ENCODE peak calls at places on chromosomes 2 and 18, in eight cellular contexts. One of them, this sample, is unnamed.

GRCh38 chr2:238030422-238031155 is 30.2 kb upstream of the SCLY start:
- DNase-seq in activated naive CD8-positive, alpha-beta T cell treated with anti-CD3 and anti-CD28 coated beads, Interleukin-2, amount 10 ng/mL, durations not matched to agents 7 days and 5 days: no peak
- DNase-seq in GM10248: no peak
- DNase-seq in activated CD8-positive, alpha-beta memory T cell treated with anti-CD3 and anti-CD28 coated beads for 24 hours: no peak
- DNase-seq in stimulated activated CD4-positive, alpha-beta T cell treated with anti-CD3 and anti-CD28 coated beads, Interleukin-1b, Interleukin-23, amount 100 ng/mL, for 24 hours: no peak
- DNase-seq in foreskin fibroblast: no peak
- DNase-seq in left lobe of liver: peak; percentile 24
- DNase-seq in adrenal gland: no peak
- DNase-seq in this sample: no peak

GRCh38 chr2:238910751-238911351 is 63.0 kb downstream of the TWIST2 start:
- DNase-seq in activated naive CD8-positive, alpha-beta T cell treated with anti-CD3 and anti-CD28 coated beads, Interleukin-2, amount 10 ng/mL, durations not matched to agents 7 days and 5 days: peak; percentile 4
- DNase-seq in GM10248: no peak
- DNase-seq in activated CD8-positive, alpha-beta memory T cell treated with anti-CD3 and anti-CD28 coated beads for 24 hours: no peak
- DNase-seq in stimulated activated CD4-positive, alpha-beta T cell treated with anti-CD3 and anti-CD28 coated beads, Interleukin-1b, Interleukin-23, amount 100 ng/mL, for 24 hours: no peak
- DNase-seq in foreskin fibroblast: no peak
- DNase-seq in left lobe of liver: no peak
- DNase-seq in adrenal gland: no peak
- DNase-seq in this sample: no peak

GRCh38 chr2:159614534-159615186 is 1.7 kb downstream of the BAZ2B start:
- DNase-seq in activated naive CD8-positive, alpha-beta T cell treated with anti-CD3 and anti-CD28 coated beads, Interleukin-2, amount 10 ng/mL, durations not matched to agents 7 days and 5 days: no peak
- DNase-seq in GM10248: no peak
- DNase-seq in activated CD8-positive, alpha-beta memory T cell treated with anti-CD3 and anti-CD28 coated beads for 24 hours: no peak
- DNase-seq in stimulated activated CD4-positive, alpha-beta T cell treated with anti-CD3 and anti-CD28 coated beads, Interleukin-1b, Interleukin-23, amount 100 ng/mL, for 24 hours: no peak
- DNase-seq in foreskin fibroblast: no peak
- DNase-seq in left lobe of liver: no peak
- DNase-seq in adrenal gland: no peak
- DNase-seq in this sample: no peak

GRCh38 chr2:178530625-178531142 is 50.4 kb downstream of the PLEKHA3 start:
- DNase-seq in activated naive CD8-positive, alpha-beta T cell treated with anti-CD3 and anti-CD28 coated beads, Interleukin-2, amount 10 ng/mL, durations not matched to agents 7 days and 5 days: no peak
- DNase-seq in GM10248: peak; percentile 76
- DNase-seq in activated CD8-positive, alpha-beta memory T cell treated with anti-CD3 and anti-CD28 coated beads for 24 hours: no peak
- DNase-seq in stimulated activated CD4-positive, alpha-beta T cell treated with anti-CD3 and anti-CD28 coated beads, Interleukin-1b, Interleukin-23, amount 100 ng/mL, for 24 hours: no peak
- DNase-seq in foreskin fibroblast: no peak
- DNase-seq in left lobe of liver: no peak
- DNase-seq in adrenal gland: no peak
- DNase-seq in this sample: peak; percentile 18

GRCh38 chr2:150610670-150611279 is 123.3 kb upstream of the RND3 start:
- DNase-seq in activated naive CD8-positive, alpha-beta T cell treated with anti-CD3 and anti-CD28 coated beads, Interleukin-2, amount 10 ng/mL, durations not matched to agents 7 days and 5 days: no peak
- DNase-seq in GM10248: peak; percentile 11
- DNase-seq in activated CD8-positive, alpha-beta memory T cell treated with anti-CD3 and anti-CD28 coated beads for 24 hours: no peak
- DNase-seq in stimulated activated CD4-positive, alpha-beta T cell treated with anti-CD3 and anti-CD28 coated beads, Interleukin-1b, Interleukin-23, amount 100 ng/mL, for 24 hours: no peak
- DNase-seq in foreskin fibroblast: no peak
- DNase-seq in left lobe of liver: no peak
- DNase-seq in adrenal gland: peak; percentile 36
- DNase-seq in this sample: no peak

GRCh38 chr18:32289480-32290075 is 99.7 kb downstream of the MEP1B start:
- DNase-seq in activated naive CD8-positive, alpha-beta T cell treated with anti-CD3 and anti-CD28 coated beads, Interleukin-2, amount 10 ng/mL, durations not matched to agents 7 days and 5 days: no peak
- DNase-seq in GM10248: peak; percentile 41
- DNase-seq in activated CD8-positive, alpha-beta memory T cell treated with anti-CD3 and anti-CD28 coated beads for 24 hours: no peak
- DNase-seq in stimulated activated CD4-positive, alpha-beta T cell treated with anti-CD3 and anti-CD28 coated beads, Interleukin-1b, Interleukin-23, amount 100 ng/mL, for 24 hours: no peak
- DNase-seq in foreskin fibroblast: peak; percentile 39
- DNase-seq in left lobe of liver: peak; percentile 51
- DNase-seq in adrenal gland: peak; percentile 65
- DNase-seq in this sample: peak; percentile 8

GRCh38 chr2:225337183-225337582 is 62.3 kb upstream of the NYAP2 start:
- DNase-seq in activated naive CD8-positive, alpha-beta T cell treated with anti-CD3 and anti-CD28 coated beads, Interleukin-2, amount 10 ng/mL, durations not matched to agents 7 days and 5 days: no peak
- DNase-seq in GM10248: no peak
- DNase-seq in activated CD8-positive, alpha-beta memory T cell treated with anti-CD3 and anti-CD28 coated beads for 24 hours: no peak
- DNase-seq in stimulated activated CD4-positive, alpha-beta T cell treated with anti-CD3 and anti-CD28 coated beads, Interleukin-1b, Interleukin-23, amount 100 ng/mL, for 24 hours: no peak
- DNase-seq in foreskin fibroblast: peak; percentile 72
- DNase-seq in left lobe of liver: no peak
- DNase-seq in adrenal gland: no peak
- DNase-seq in this sample: no peak

GRCh38 chr18:55173291-55173690 is 214.0 kb upstream of the CCDC68 start:
- DNase-seq in activated naive CD8-positive, alpha-beta T cell treated with anti-CD3 and anti-CD28 coated beads, Interleukin-2, amount 10 ng/mL, durations not matched to agents 7 days and 5 days: no peak
- DNase-seq in GM10248: no peak
- DNase-seq in activated CD8-positive, alpha-beta memory T cell treated with anti-CD3 and anti-CD28 coated beads for 24 hours: no peak
- DNase-seq in stimulated activated CD4-positive, alpha-beta T cell treated with anti-CD3 and anti-CD28 coated beads, Interleukin-1b, Interleukin-23, amount 100 ng/mL, for 24 hours: no peak
- DNase-seq in foreskin fibroblast: no peak
- DNase-seq in left lobe of liver: no peak
- DNase-seq in adrenal gland: no peak
- DNase-seq in this sample: no peak

GRCh38 chr2:144596074-144596871 is 76.4 kb upstream of the ZEB2 start:
- DNase-seq in activated naive CD8-positive, alpha-beta T cell treated with anti-CD3 and anti-CD28 coated beads, Interleukin-2, amount 10 ng/mL, durations not matched to agents 7 days and 5 days: no peak
- DNase-seq in GM10248: peak; percentile 19
- DNase-seq in activated CD8-positive, alpha-beta memory T cell treated with anti-CD3 and anti-CD28 coated beads for 24 hours: no peak
- DNase-seq in stimulated activated CD4-positive, alpha-beta T cell treated with anti-CD3 and anti-CD28 coated beads, Interleukin-1b, Interleukin-23, amount 100 ng/mL, for 24 hours: no peak
- DNase-seq in foreskin fibroblast: peak; percentile 30
- DNase-seq in left lobe of liver: no peak
- DNase-seq in adrenal gland: peak; percentile 32
- DNase-seq in this sample: no peak

GRCh38 chr2:109612991-109613921 is 510 bp downstream of the SEPTIN10 start:
- DNase-seq in activated naive CD8-positive, alpha-beta T cell treated with anti-CD3 and anti-CD28 coated beads, Interleukin-2, amount 10 ng/mL, durations not matched to agents 7 days and 5 days: no peak
- DNase-seq in GM10248: no peak
- DNase-seq in activated CD8-positive, alpha-beta memory T cell treated with anti-CD3 and anti-CD28 coated beads for 24 hours: no peak
- DNase-seq in stimulated activated CD4-positive, alpha-beta T cell treated with anti-CD3 and anti-CD28 coated beads, Interleukin-1b, Interleukin-23, amount 100 ng/mL, for 24 hours: no peak
- DNase-seq in foreskin fibroblast: peak; percentile 33
- DNase-seq in left lobe of liver: no peak
- DNase-seq in adrenal gland: peak; percentile 65
- DNase-seq in this sample: no peak

GRCh38 chr2:116761864-116762263 is 1052.6 kb upstream of the DDX18 start:
- DNase-seq in activated naive CD8-positive, alpha-beta T cell treated with anti-CD3 and anti-CD28 coated beads, Interleukin-2, amount 10 ng/mL, durations not matched to agents 7 days and 5 days: no peak
- DNase-seq in GM10248: no peak
- DNase-seq in activated CD8-positive, alpha-beta memory T cell treated with anti-CD3 and anti-CD28 coated beads for 24 hours: no peak
- DNase-seq in stimulated activated CD4-positive, alpha-beta T cell treated with anti-CD3 and anti-CD28 coated beads, Interleukin-1b, Interleukin-23, amount 100 ng/mL, for 24 hours: no peak
- DNase-seq in foreskin fibroblast: no peak
- DNase-seq in left lobe of liver: no peak
- DNase-seq in adrenal gland: no peak
- DNase-seq in this sample: no peak

GRCh38 chr2:113211226-113212105 is 37.7 kb downstream of the PSD4 start:
- DNase-seq in activated naive CD8-positive, alpha-beta T cell treated with anti-CD3 and anti-CD28 coated beads, Interleukin-2, amount 10 ng/mL, durations not matched to agents 7 days and 5 days: no peak
- DNase-seq in GM10248: no peak
- DNase-seq in activated CD8-positive, alpha-beta memory T cell treated with anti-CD3 and anti-CD28 coated beads for 24 hours: no peak
- DNase-seq in stimulated activated CD4-positive, alpha-beta T cell treated with anti-CD3 and anti-CD28 coated beads, Interleukin-1b, Interleukin-23, amount 100 ng/mL, for 24 hours: no peak
- DNase-seq in foreskin fibroblast: no peak
- DNase-seq in left lobe of liver: no peak
- DNase-seq in adrenal gland: no peak
- DNase-seq in this sample: no peak

GRCh38 chr2:110731064-110731463 is 1.3 kb upstream of the ACOXL start:
- DNase-seq in activated naive CD8-positive, alpha-beta T cell treated with anti-CD3 and anti-CD28 coated beads, Interleukin-2, amount 10 ng/mL, durations not matched to agents 7 days and 5 days: no peak
- DNase-seq in GM10248: no peak
- DNase-seq in activated CD8-positive, alpha-beta memory T cell treated with anti-CD3 and anti-CD28 coated beads for 24 hours: no peak
- DNase-seq in stimulated activated CD4-positive, alpha-beta T cell treated with anti-CD3 and anti-CD28 coated beads, Interleukin-1b, Interleukin-23, amount 100 ng/mL, for 24 hours: no peak
- DNase-seq in foreskin fibroblast: no peak
- DNase-seq in left lobe of liver: no peak
- DNase-seq in adrenal gland: no peak
- DNase-seq in this sample: no peak

GRCh38 chr2:70645733-70646420 is 92.3 kb upstream of the TGFA start:
- DNase-seq in activated naive CD8-positive, alpha-beta T cell treated with anti-CD3 and anti-CD28 coated beads, Interleukin-2, amount 10 ng/mL, durations not matched to agents 7 days and 5 days: no peak
- DNase-seq in GM10248: no peak
- DNase-seq in activated CD8-positive, alpha-beta memory T cell treated with anti-CD3 and anti-CD28 coated beads for 24 hours: no peak
- DNase-seq in stimulated activated CD4-positive, alpha-beta T cell treated with anti-CD3 and anti-CD28 coated beads, Interleukin-1b, Interleukin-23, amount 100 ng/mL, for 24 hours: no peak
- DNase-seq in foreskin fibroblast: no peak
- DNase-seq in left lobe of liver: no peak
- DNase-seq in adrenal gland: no peak
- DNase-seq in this sample: no peak

GRCh38 chr2:223930002-223930976 is 14.8 kb downstream of the WDFY1 start:
- DNase-seq in activated naive CD8-positive, alpha-beta T cell treated with anti-CD3 and anti-CD28 coated beads, Interleukin-2, amount 10 ng/mL, durations not matched to agents 7 days and 5 days: no peak
- DNase-seq in GM10248: no peak
- DNase-seq in activated CD8-positive, alpha-beta memory T cell treated with anti-CD3 and anti-CD28 coated beads for 24 hours: no peak
- DNase-seq in stimulated activated CD4-positive, alpha-beta T cell treated with anti-CD3 and anti-CD28 coated beads, Interleukin-1b, Interleukin-23, amount 100 ng/mL, for 24 hours: no peak
- DNase-seq in foreskin fibroblast: no peak
- DNase-seq in left lobe of liver: peak; percentile 92
- DNase-seq in adrenal gland: peak; percentile 77
- DNase-seq in this sample: no peak

GRCh38 chr2:133458280-133458679 is 110.0 kb downstream of the NCKAP5 start:
- DNase-seq in activated naive CD8-positive, alpha-beta T cell treated with anti-CD3 and anti-CD28 coated beads, Interleukin-2, amount 10 ng/mL, durations not matched to agents 7 days and 5 days: no peak
- DNase-seq in GM10248: no peak
- DNase-seq in activated CD8-positive, alpha-beta memory T cell treated with anti-CD3 and anti-CD28 coated beads for 24 hours: no peak
- DNase-seq in stimulated activated CD4-positive, alpha-beta T cell treated with anti-CD3 and anti-CD28 coated beads, Interleukin-1b, Interleukin-23, amount 100 ng/mL, for 24 hours: no peak
- DNase-seq in foreskin fibroblast: peak; percentile 9
- DNase-seq in left lobe of liver: no peak
- DNase-seq in adrenal gland: no peak
- DNase-seq in this sample: no peak

GRCh38 chr2:197931661-197932312 is 127.4 kb downstream of the PLCL1 start:
- DNase-seq in activated naive CD8-positive, alpha-beta T cell treated with anti-CD3 and anti-CD28 coated beads, Interleukin-2, amount 10 ng/mL, durations not matched to agents 7 days and 5 days: no peak
- DNase-seq in GM10248: peak; percentile 18
- DNase-seq in activated CD8-positive, alpha-beta memory T cell treated with anti-CD3 and anti-CD28 coated beads for 24 hours: no peak
- DNase-seq in stimulated activated CD4-positive, alpha-beta T cell treated with anti-CD3 and anti-CD28 coated beads, Interleukin-1b, Interleukin-23, amount 100 ng/mL, for 24 hours: no peak
- DNase-seq in foreskin fibroblast: peak; percentile 55
- DNase-seq in left lobe of liver: no peak
- DNase-seq in adrenal gland: no peak
- DNase-seq in this sample: no peak

GRCh38 chr2:37912056-37912455 is 13.0 kb upstream of the RMDN2 start:
- DNase-seq in activated naive CD8-positive, alpha-beta T cell treated with anti-CD3 and anti-CD28 coated beads, Interleukin-2, amount 10 ng/mL, durations not matched to agents 7 days and 5 days: no peak
- DNase-seq in GM10248: no peak
- DNase-seq in activated CD8-positive, alpha-beta memory T cell treated with anti-CD3 and anti-CD28 coated beads for 24 hours: no peak
- DNase-seq in stimulated activated CD4-positive, alpha-beta T cell treated with anti-CD3 and anti-CD28 coated beads, Interleukin-1b, Interleukin-23, amount 100 ng/mL, for 24 hours: no peak
- DNase-seq in foreskin fibroblast: peak; percentile 14
- DNase-seq in left lobe of liver: no peak
- DNase-seq in adrenal gland: no peak
- DNase-seq in this sample: no peak

GRCh38 chr2:107669335-107669734 is 157.4 kb upstream of the RGPD4 start:
- DNase-seq in activated naive CD8-positive, alpha-beta T cell treated with anti-CD3 and anti-CD28 coated beads, Interleukin-2, amount 10 ng/mL, durations not matched to agents 7 days and 5 days: no peak
- DNase-seq in GM10248: no peak
- DNase-seq in activated CD8-positive, alpha-beta memory T cell treated with anti-CD3 and anti-CD28 coated beads for 24 hours: no peak
- DNase-seq in stimulated activated CD4-positive, alpha-beta T cell treated with anti-CD3 and anti-CD28 coated beads, Interleukin-1b, Interleukin-23, amount 100 ng/mL, for 24 hours: no peak
- DNase-seq in foreskin fibroblast: no peak
- DNase-seq in left lobe of liver: no peak
- DNase-seq in adrenal gland: no peak
- DNase-seq in this sample: no peak

GRCh38 chr2:26716340-26716739 is 23.8 kb downstream of the KCNK3 start:
- DNase-seq in activated naive CD8-positive, alpha-beta T cell treated with anti-CD3 and anti-CD28 coated beads, Interleukin-2, amount 10 ng/mL, durations not matched to agents 7 days and 5 days: no peak
- DNase-seq in GM10248: no peak
- DNase-seq in activated CD8-positive, alpha-beta memory T cell treated with anti-CD3 and anti-CD28 coated beads for 24 hours: no peak
- DNase-seq in stimulated activated CD4-positive, alpha-beta T cell treated with anti-CD3 and anti-CD28 coated beads, Interleukin-1b, Interleukin-23, amount 100 ng/mL, for 24 hours: no peak
- DNase-seq in foreskin fibroblast: no peak
- DNase-seq in left lobe of liver: no peak
- DNase-seq in adrenal gland: no peak
- DNase-seq in this sample: no peak

GRCh38 chr2:217160103-217160502 is 300.2 kb upstream of the TNP1 start:
- DNase-seq in activated naive CD8-positive, alpha-beta T cell treated with anti-CD3 and anti-CD28 coated beads, Interleukin-2, amount 10 ng/mL, durations not matched to agents 7 days and 5 days: no peak
- DNase-seq in GM10248: no peak
- DNase-seq in activated CD8-positive, alpha-beta memory T cell treated with anti-CD3 and anti-CD28 coated beads for 24 hours: no peak
- DNase-seq in stimulated activated CD4-positive, alpha-beta T cell treated with anti-CD3 and anti-CD28 coated beads, Interleukin-1b, Interleukin-23, amount 100 ng/mL, for 24 hours: no peak
- DNase-seq in foreskin fibroblast: no peak
- DNase-seq in left lobe of liver: no peak
- DNase-seq in adrenal gland: no peak
- DNase-seq in this sample: no peak